ENCODE peak calls at places on chromosome 7, in seven cellular contexts. K is fibroblast of lung, Y is choroid plexus epithelial cell, X is cardiac fibroblast, E is suprapubic skin, Q is heart right ventricle, M is progenitor cell of endocrine pancreas. F is an unnamed sample.

GRCh38 chr7:114426824-114427223 is 12.2 kb downstream of the FOXP2 start:
- DNase-seq in M (no peak), Q (no peak), E (no peak), Y (peak; percentile 72), K (peak; percentile 20), X (peak; percentile 66), F (no peak)

GRCh38 chr7:129652914-129653313 is 41.4 kb downstream of the NRF1 start:
- DNase-seq in Y (no peak), E (no peak), Q (no peak), X (no peak), M (no peak), K (no peak), F (no peak)

GRCh38 chr7:157773361-157773760 is 436.6 kb downstream of the DNAJB6 start:
- DNase-seq in E (no peak), Q (no peak), Y (no peak), X (no peak), M (no peak), K (no peak), F (no peak)

GRCh38 chr7:77450613-77451012 is 34.5 kb upstream of the GSAP start:
- DNase-seq in Q (no peak), Y (no peak), M (no peak), E (no peak), K (no peak), X (no peak), F (no peak)

GRCh38 chr7:131284702-131285419 is 42.8 kb upstream of the MKLN1 start:
- DNase-seq in K (peak; percentile 50), E (peak; percentile 87), Q (peak; percentile 48), X (peak; percentile 24), Y (peak; percentile 11), M (no peak), F (no peak)

GRCh38 chr7:131898418-131898817 is 342.0 kb upstream of the PODXL start:
- DNase-seq in Y (no peak), K (peak; percentile 84), M (no peak), E (no peak), Q (no peak), X (peak; percentile 60), F (no peak)

GRCh38 chr7:38744746-38745145 is 113.6 kb upstream of the AMPH start:
- DNase-seq in Q (no peak), M (no peak), E (no peak), X (peak; percentile 71), K (peak; percentile 70), Y (peak; percentile 71), F (no peak)

GRCh38 chr7:101857358-101857794 is 40.0 kb downstream of the CUX1 start:
- DNase-seq in Q (no peak), M (no peak), K (no peak), X (no peak), Y (no peak), E (no peak), F (no peak)

GRCh38 chr7:14687777-14688176 is 214.8 kb downstream of the DGKB start:
- DNase-seq in M (no peak), Q (no peak), X (peak; percentile 49), E (no peak), K (peak; percentile 66), Y (peak; percentile 67), F (no peak)

GRCh38 chr7:140714331-140715040 is 18.0 kb downstream of the NDUFB2 start:
- DNase-seq in X (no peak), Y (no peak), E (no peak), Q (no peak), M (no peak), K (no peak), F (no peak)

GRCh38 chr7:44415047-44415446 is 75.4 kb downstream of the NUDCD3 start:
- DNase-seq in K (peak; percentile 65), M (no peak), E (no peak), X (no peak), Q (no peak), Y (peak; percentile 38), F (no peak)

GRCh38 chr7:6248581-6248980 is 23.8 kb downstream of the CYTH3 start:
- DNase-seq in K (peak; percentile 86), X (peak; percentile 72), Q (no peak), E (no peak), M (no peak), Y (peak; percentile 79), F (no peak)

GRCh38 chr7:74619235-74619860 is 38.2 kb upstream of the GTF2I start:
- DNase-seq in M (no peak), X (no peak), Y (no peak), K (no peak), E (no peak), Q (no peak), F (no peak)

GRCh38 chr7:68707146-68707545 is 891.1 kb upstream of the AUTS2 start:
- DNase-seq in Y (no peak), E (no peak), K (peak; percentile 34), Q (no peak), M (no peak), X (no peak), F (no peak)

GRCh38 chr7:152435384-152436278 is at the start of gene KMT2C:
- DNase-seq in E (no peak), Q (peak; percentile 69), M (peak; percentile 36), Y (peak; percentile 58), K (peak; percentile 53), X (peak; percentile 64), F (no peak)

GRCh38 chr7:112646787-112647186 is 143.4 kb downstream of the TMEM168 start:
- DNase-seq in X (no peak), Q (no peak), M (no peak), K (no peak), E (no peak), Y (no peak), F (no peak)

GRCh38 chr7:18508441-18509427 is 13.2 kb downstream of the HDAC9 start:
- DNase-seq in X (peak; percentile 84), M (no peak), Y (peak; percentile 97), K (peak; percentile 98), E (no peak), Q (no peak), F (no peak)

GRCh38 chr7:54802841-54803240 is 43.8 kb upstream of the SEC61G start:
- DNase-seq in E (no peak), X (peak; percentile 31), Y (peak; percentile 65), K (peak; percentile 57), M (no peak), Q (no peak), F (no peak)

GRCh38 chr7:51328351-51328801 is 11.8 kb upstream of the COBL start:
- DNase-seq in M (no peak), Q (no peak), X (no peak), Y (no peak), E (no peak), K (no peak), F (no peak)

GRCh38 chr7:131190581-131190980 is 137.1 kb upstream of the MKLN1 start:
- DNase-seq in M (no peak), Q (no peak), E (no peak), Y (no peak), K (no peak), X (no peak), F (no peak)

GRCh38 chr7:44959956-44960640 is 18.7 kb downstream of the MYO1G start:
- DNase-seq in E (peak; percentile 65), X (no peak), K (no peak), Q (no peak), M (no peak), Y (no peak), F (no peak)

GRCh38 chr7:102320601-102321350 is 34.1 kb downstream of the SH2B2 start:
- DNase-seq in X (no peak), Y (no peak), M (no peak), E (no peak), K (no peak), Q (no peak), F (peak; percentile 16)

GRCh38 chr7:91109200-91109599 is 155.0 kb upstream of the FZD1 start:
- DNase-seq in Q (no peak), X (no peak), Y (no peak), M (no peak), E (no peak), K (no peak), F (no peak)
- TF ChIP-seq CTCF in Q (no peak), X (no peak), Y (no peak), M (no peak), E (no peak), K (no peak), F (no peak)

GRCh38 chr7:82167568-82168314 is 275.8 kb downstream of the CACNA2D1 start:
- DNase-seq in Q (no peak), Y (no peak), M (no peak), K (no peak), E (no peak), X (peak; percentile 16), F (no peak)

GRCh38 chr7:82175319-82175718 is 268.3 kb downstream of the CACNA2D1 start:
- DNase-seq in E (no peak), K (no peak), X (no peak), Q (no peak), Y (no peak), M (no peak), F (no peak)

GRCh38 chr7:82172017-82172416 is 271.6 kb downstream of the CACNA2D1 start:
- DNase-seq in M (no peak), Q (no peak), Y (peak; percentile 53), E (no peak), X (peak; percentile 30), K (no peak), F (no peak)

GRCh38 chr7:82172896-82173295 is 270.7 kb downstream of the CACNA2D1 start:
- DNase-seq in X (peak; percentile 19), K (no peak), M (no peak), Q (no peak), E (no peak), Y (peak; percentile 43), F (no peak)

DNA sequence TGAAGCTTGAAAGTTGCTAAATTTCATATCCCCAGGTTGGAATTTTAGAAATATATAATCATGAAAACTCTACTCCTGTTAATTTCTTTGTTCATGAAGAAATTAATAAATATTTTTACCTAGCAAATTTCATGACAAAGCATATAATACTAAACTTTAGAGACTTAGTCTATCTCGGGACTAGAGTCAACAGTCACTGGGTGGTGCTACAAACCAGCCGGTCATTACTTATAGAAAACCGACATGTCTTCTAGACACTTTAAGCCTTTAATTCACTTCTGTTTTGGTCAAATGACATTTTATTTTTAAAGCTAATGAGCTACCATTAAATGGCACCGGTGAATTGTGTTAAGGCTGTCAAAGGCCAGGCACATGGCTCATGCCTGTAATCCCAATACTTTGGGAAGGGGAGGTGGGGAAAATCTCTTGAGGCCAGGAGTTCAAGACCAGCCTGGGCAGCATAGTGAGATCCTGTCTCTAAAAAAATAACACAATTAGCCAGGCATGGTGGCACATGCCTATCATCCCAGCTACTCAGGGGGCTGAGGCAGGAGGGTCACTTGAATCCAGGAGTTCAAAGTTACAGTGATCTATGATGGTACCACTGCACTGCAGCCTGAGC is 270.1 kb downstream of the CACNA2D1 start:
- DNase-seq in M (no peak), Y (no peak), K (no peak), X (no peak), E (no peak), Q (no peak), F (no peak)
- TF ChIP-seq CTCF in M (no peak), Y (no peak), K (no peak), X (no peak), E (no peak), Q (no peak), F (no peak)

GRCh38 chr7:80134536-80135305 is at the start of gene GNAI1:
- DNase-seq in E (peak; percentile 82), K (peak; percentile 77), M (peak; percentile 83), Q (peak; percentile 75), Y (peak; percentile 84), X (peak; percentile 88), F (peak; percentile 26)
- TF ChIP-seq CTCF in E (peak; percentile 27), K (peak; percentile 28), M (peak; percentile 67), Q (peak; percentile 19), Y (peak; percentile 16), X (peak; percentile 14), F (peak; percentile 52)

DNA sequence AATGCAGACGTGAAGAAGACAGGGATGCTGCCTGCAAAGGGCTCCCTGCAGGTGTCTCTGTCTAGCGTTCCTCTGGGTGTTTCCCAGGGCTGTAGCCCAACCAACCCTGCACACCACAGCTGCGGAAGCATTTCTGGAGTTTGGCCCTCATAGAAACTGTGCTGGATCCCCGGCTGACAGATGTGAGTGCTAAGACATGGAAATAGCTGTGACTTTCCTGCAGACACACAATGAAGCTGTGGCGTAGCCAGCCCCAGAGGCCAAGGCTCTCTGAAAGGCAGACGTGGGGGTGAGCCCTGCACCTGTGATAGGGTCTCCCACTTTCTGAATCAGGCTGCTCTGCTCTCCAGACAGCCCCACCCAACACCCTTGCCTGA is 44.8 kb downstream of the ADCYAP1R1 start:
- DNase-seq in X (no peak), M (no peak), Q (no peak), K (no peak), E (peak; percentile 72), Y (no peak), F (no peak)
- TF ChIP-seq CTCF in X (no peak), M (no peak), Q (no peak), K (no peak), E (no peak), Y (no peak), F (no peak)